ENCODE peak calls at places on chromosome 1, in four cellular contexts. C, H, F and B are unnamed samples. For H3K9me3, the result is how much of the 10 kb centered on the place peaks cover.

GRCh38 chr1:39026947-39027507 is 877 bp downstream of the NDUFS5 start:
- DNase-seq in C (no peak), H (no peak), F (no peak), B (no peak)

GRCh38 chr1:82829527-82829926 is 1028.8 kb downstream of the ADGRL2 start:
- DNase-seq in C (no peak), H (no peak), F (no peak), B (no peak)

GRCh38 chr1:21822349-21822748 is 10.3 kb downstream of the LDLRAD2 start:
- DNase-seq in C (no peak), H (no peak), F (no peak), B (no peak)

GRCh38 chr1:62426238-62426637 is 10.6 kb upstream of the USP1 start:
- DNase-seq in C (no peak), H (no peak), F (no peak), B (no peak)

GRCh38 chr1:173430707-173431662 is 46.1 kb upstream of the PRDX6 start:
- DNase-seq in C (peak), H (peak), F (peak), B (peak)

GRCh38 chr1:31574749-31575372 is 1.5 kb upstream of the TINAGL1 start:
- DNase-seq in C (no peak), H (no peak), F (no peak), B (no peak)

GRCh38 chr1:59815892-59816291 is 1.1 kb downstream of the HOOK1 start:
- DNase-seq in C (no peak), H (no peak), F (no peak), B (no peak)

GRCh38 chr1:116738673-116739370 is 15.4 kb upstream of the CD2 start:
- DNase-seq in C (no peak), H (no peak), F (no peak), B (no peak)

GRCh38 chr1:8061210-8061609 is 35.1 kb upstream of the ERRFI1 start:
- DNase-seq in C (peak), H (peak), F (no peak), B (no peak)

GRCh38 chr1:107877749-107878148 is 87.2 kb downstream of the VAV3 start:
- DNase-seq in C (no peak), H (no peak), F (no peak), B (no peak)

GRCh38 chr1:243595527-243596206 is 254.4 kb downstream of the AKT3 start:
- DNase-seq in C (no peak), H (peak), F (no peak), B (no peak)

GRCh38 chr1:167957710-167958109 is 20.8 kb upstream of the MPC2 start:
- DNase-seq in C (no peak), H (no peak), F (no peak), B (no peak)

GRCh38 chr1:43376723-43377235 is 9.0 kb upstream of the ELOVL1 start:
- DNase-seq in C (no peak), H (no peak), F (no peak), B (no peak)

GRCh38 chr1:159089184-159089791 is 12.7 kb upstream of the AIM2 start:
- DNase-seq in C (no peak), H (no peak), F (no peak), B (no peak)

GRCh38 chr1:1968767-1969504 is 34.6 kb downstream of the CFAP74 start:
- DNase-seq in C (no peak), H (no peak), F (no peak), B (no peak)

GRCh38 chr1:195733826-195734225 is 874.4 kb downstream of the KCNT2 start:
- DNase-seq in C (no peak), H (no peak), F (no peak), B (no peak)

GRCh38 chr1:247409869-247410544 is 6.0 kb upstream of the NLRP3 start:
- DNase-seq in C (no peak), H (no peak), F (no peak), B (no peak)

GRCh38 chr1:25568090-25568833 is 24.9 kb downstream of the LDLRAP1 start:
- DNase-seq in C (no peak), H (peak), F (peak), B (no peak)

GRCh38 chr1:159185121-159185520 is 13.7 kb downstream of the CADM3 start:
- DNase-seq in C (no peak), H (no peak), F (no peak), B (no peak)

GRCh38 chr1:58781541-58782307 is 2.1 kb downstream of the JUN start:
- DNase-seq in C (peak), H (peak), F (peak), B (peak)

GRCh38 chr1:8545078-8545477 is 227.2 kb downstream of the SLC45A1 start:
- DNase-seq in C (no peak), H (no peak), F (no peak), B (no peak)

GRCh38 chr1:999797-1000356 is at the start of gene HES4:
- DNase-seq in C (peak), H (peak), F (peak), B (peak)

GRCh38 chr1:60173006-60173405 is 99.4 kb upstream of the C1orf87 start:
- DNase-seq in C (no peak), H (no peak), F (no peak), B (no peak)

GRCh38 chr1:21853130-21853424 is 41.0 kb downstream of the LDLRAD2 start:
- DNase-seq in C (no peak), H (no peak), F (no peak), B (no peak)

GRCh38 chr1:1232224-1232800 is at the start of gene B3GALT6:
- DNase-seq in C (no peak), H (no peak), F (no peak), B (no peak)

GRCh38 chr1:208178091-208178529 is 66.1 kb downstream of the PLXNA2 start:
- DNase-seq in C (peak), H (no peak), F (no peak), B (no peak)

GRCh38 chr1:228267962-228268890 is 60.4 kb downstream of the OBSCN start:
- DNase-seq in C (no peak), H (no peak), F (no peak), B (peak)

GRCh38 chr1:199057284-199057683 is 418.4 kb downstream of the PTPRC start:
- DNase-seq in C (no peak), H (no peak), F (no peak), B (no peak)

GRCh38 chr1:24189528-24189927 is 2.4 kb upstream of the IFNLR1 start:
- DNase-seq in C (no peak), H (no peak), F (peak), B (no peak)

GRCh38 chr1:92485374-92486250 is 1.1 kb downstream of the GFI1 start:
- DNase-seq in C (peak), H (no peak), F (no peak), B (peak)

GRCh38 chr1:32953495-32953894 is 11.1 kb downstream of the RNF19B start:
- DNase-seq in C (no peak), H (peak), F (no peak), B (no peak)

GRCh38 chr1:42756956-42757891 is 9.6 kb downstream of the P3H1 start:
- DNase-seq in C (peak), H (peak), F (peak), B (no peak)

GRCh38 chr1:188325211-188325610 is 1496.5 kb downstream of the PLA2G4A start:
- DNase-seq in C (no peak), H (no peak), F (no peak), B (no peak)

GRCh38 chr1:44895919-44896734 is 53.1 kb upstream of the PTCH2 start:
- DNase-seq in C (no peak), H (no peak), F (no peak), B (no peak)
- H3K4me3 ChIP-seq in C (no peak), H (no peak), F (no peak), B (no peak)

DNA sequence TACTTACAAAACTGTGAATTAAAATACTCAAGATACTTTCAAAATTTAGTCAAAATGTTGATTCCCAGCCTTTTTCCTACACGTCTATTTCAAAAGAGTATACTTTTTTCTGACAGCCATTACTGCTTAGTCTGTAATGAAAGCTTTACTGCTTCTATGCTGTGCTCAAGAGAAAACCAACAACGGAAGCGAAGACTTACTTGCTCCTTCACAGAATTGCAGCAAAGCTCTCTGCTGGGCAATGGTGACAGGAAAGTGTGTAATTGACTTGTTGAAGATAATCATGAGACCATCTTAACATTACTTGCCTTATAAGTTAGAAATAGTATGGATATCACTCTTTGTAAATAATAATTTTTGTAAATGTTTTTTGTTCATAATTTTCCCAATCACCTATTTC is 1.7 kb upstream of the DYNLT5 start:
- DNase-seq in C (no peak), H (no peak), F (no peak), B (no peak)
- H3K27ac ChIP-seq in C (no peak), H (no peak), F (no peak), B (no peak)

DNA sequence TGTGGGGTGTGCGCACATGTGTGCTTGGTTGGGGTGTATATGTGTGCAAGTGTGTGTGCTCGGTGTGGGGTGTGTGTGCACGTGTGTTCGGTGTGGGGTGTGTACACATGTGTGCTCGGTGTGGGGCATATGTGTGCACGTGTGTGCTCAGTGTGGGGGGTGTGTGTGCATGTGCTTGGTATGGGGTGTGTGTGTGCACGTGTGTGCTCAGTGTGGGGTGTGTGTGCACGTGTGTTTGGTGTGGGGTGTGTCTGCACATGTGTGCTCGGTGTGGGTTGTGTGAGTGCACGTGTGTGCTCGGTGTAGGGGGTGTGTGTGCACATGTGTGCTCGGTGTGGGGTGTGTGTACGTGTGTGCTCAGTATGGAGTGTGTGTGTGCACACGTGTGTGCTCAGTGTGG is 77.5 kb downstream of the PRDM16 start:
- DNase-seq in C (no peak), H (no peak), F (no peak), B (no peak)
- H3K9me3 ChIP-seq in C (under half), H (under half), F (under half), B (under half)

DNA sequence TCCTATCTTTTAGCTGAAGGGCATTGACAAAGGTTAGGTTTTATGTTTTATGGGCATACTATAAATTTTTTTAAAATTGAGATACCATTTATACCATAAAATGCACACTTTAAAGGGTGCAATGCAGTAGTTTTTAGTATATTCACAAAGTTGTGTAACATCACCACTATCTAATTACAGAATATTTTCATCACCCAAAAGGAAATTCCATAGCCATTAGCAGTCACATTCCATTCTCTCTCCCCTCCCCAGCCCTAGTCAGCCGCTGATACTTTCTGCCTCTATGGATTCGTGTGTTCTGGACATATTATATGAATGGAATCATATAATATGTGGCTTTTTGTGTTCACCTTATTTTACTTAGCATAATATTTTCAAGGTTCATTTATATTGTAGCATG is 135.8 kb upstream of the B3GALT2 start:
- DNase-seq in C (no peak), H (peak), F (no peak), B (no peak)
- H3K4me3 ChIP-seq in C (no peak), H (no peak), F (no peak), B (no peak)

GRCh38 chr1:210321552-210321951 is 7.2 kb upstream of the HHAT start:
- DNase-seq in C (no peak), H (no peak), F (no peak), B (no peak)
- H3K27ac ChIP-seq in C (no peak), H (no peak), F (peak), B (no peak)

GRCh38 chr1:248625166-248625565 is 9.7 kb downstream of the OR2T11 start:
- DNase-seq in C (no peak), H (no peak), F (no peak), B (no peak)

GRCh38 chr1:248630551-248630950 is 4.3 kb downstream of the OR2T11 start:
- DNase-seq in C (no peak), H (no peak), F (no peak), B (no peak)

GRCh38 chr1:248625971-248626370 is 8.9 kb downstream of the OR2T11 start:
- DNase-seq in C (no peak), H (no peak), F (no peak), B (no peak)

GRCh38 chr1:248631354-248632041 is 3.4 kb downstream of the OR2T11 start:
- DNase-seq in C (no peak), H (no peak), F (no peak), B (no peak)

GRCh38 chr1:248627971-248628844 is 6.7 kb downstream of the OR2T11 start:
- DNase-seq in C (no peak), H (no peak), F (no peak), B (no peak)
- H3K9me3 ChIP-seq in C (under half), H (under half), F (under half), B (under half)